ENCODE peak calls at places on chromosomes 7 and 10, in nine cellular contexts. W is fibroblast of pulmonary artery; U is CD4-positive, alpha-beta T cell; X is GM13977; K is H9; P is fibroblast of lung; J is coronary artery; T is Caco-2; F is mucosa of descending colon. N is an unnamed sample.

GRCh38 chr10:10499839-10500238 is 517.8 kb upstream of the CELF2 start:
- DNase-seq in P (peak; percentile 76), W (peak; percentile 78), T (no peak), X (no peak), U (no peak), K (no peak), J (no peak), F (no peak), N (no peak)

GRCh38 chr10:125014984-125015944 is 73.3 kb downstream of the ZRANB1 start:
- DNase-seq in K (no peak), T (no peak), F (no peak), W (no peak), P (peak; percentile 37), X (no peak), U (no peak), J (no peak), N (no peak)

GRCh38 chr7:40808409-40808942 is 673.7 kb downstream of the SUGCT start:
- DNase-seq in K (no peak), T (no peak), J (peak; percentile 87), X (no peak), F (no peak), U (no peak), W (peak; percentile 98), P (peak; percentile 85), N (no peak)

GRCh38 chr10:128035557-128035973 is 90.7 kb downstream of the MKI67 start:
- DNase-seq in F (peak; percentile 77), U (peak; percentile 41), J (no peak), T (peak; percentile 64), X (peak; percentile 78), K (peak; percentile 82), W (peak; percentile 43), P (peak; percentile 21), N (no peak)

GRCh38 chr10:78812571-78813318 is 256.0 kb upstream of the ZMIZ1 start:
- DNase-seq in X (no peak), P (no peak), F (no peak), K (no peak), T (no peak), W (no peak), J (no peak), U (no peak), N (no peak)

GRCh38 chr10:34584164-34584563 is 230.9 kb downstream of the PARD3 start:
- DNase-seq in W (peak; percentile 95), K (no peak), J (no peak), X (no peak), U (no peak), F (no peak), P (peak; percentile 94), T (no peak), N (no peak)

GRCh38 chr10:102557569-102557968 is 53.8 kb downstream of the SUFU start:
- DNase-seq in P (no peak), T (no peak), W (no peak), K (no peak), F (no peak), J (no peak), U (no peak), X (no peak), N (no peak)

GRCh38 chr7:55018361-55019328 is at the start of gene EGFR:
- DNase-seq in U (no peak), J (peak; percentile 91), P (peak; percentile 81), X (peak; percentile 67), T (peak; percentile 79), K (peak; percentile 60), W (peak; percentile 77), F (peak; percentile 79), N (peak; percentile 80)

GRCh38 chr10:43854042-43854441 is 205.4 kb upstream of the ZNF32 start:
- DNase-seq in U (no peak), T (peak; percentile 32), X (no peak), W (peak; percentile 34), P (peak; percentile 40), F (no peak), K (no peak), J (peak; percentile 50), N (no peak)

GRCh38 chr10:26112532-26112931 is 104.0 kb upstream of the GAD2 start:
- DNase-seq in K (no peak), U (no peak), W (no peak), P (no peak), T (no peak), F (no peak), J (no peak), X (no peak), N (no peak)

GRCh38 chr10:59621771-59622170 is 87.9 kb downstream of the SLC16A9 start:
- DNase-seq in J (no peak), X (no peak), K (no peak), F (no peak), W (no peak), P (no peak), T (no peak), U (no peak), N (no peak)

GRCh38 chr7:138776156-138776833 is 21.5 kb upstream of the TMEM213 start:
- DNase-seq in F (no peak), T (peak; percentile 56), J (no peak), U (no peak), X (no peak), K (no peak), W (no peak), P (no peak), N (no peak)

GRCh38 chr10:73871915-73872710 is 2.2 kb downstream of the CAMK2G start:
- DNase-seq in W (no peak), K (no peak), X (no peak), F (peak; percentile 83), U (no peak), T (peak; percentile 94), P (no peak), J (no peak), N (no peak)

GRCh38 chr10:89043052-89043451 is 52.5 kb downstream of the FAS start:
- DNase-seq in T (no peak), J (no peak), K (no peak), X (no peak), F (no peak), P (no peak), U (no peak), W (no peak), N (no peak)

GRCh38 chr7:152137476-152138025 is 112.1 kb downstream of the GALNT11 start:
- DNase-seq in W (peak; percentile 43), J (no peak), K (no peak), U (no peak), X (no peak), P (no peak), F (no peak), T (no peak), N (no peak)

GRCh38 chr7:76196786-76197185 is 4.9 kb upstream of the SRRM3 start:
- DNase-seq in K (no peak), J (no peak), T (no peak), P (no peak), X (no peak), W (no peak), U (no peak), F (no peak), N (no peak)

GRCh38 chr10:29730969-29731368 is 96.2 kb upstream of the SVIL start:
- DNase-seq in P (no peak), U (no peak), X (no peak), F (no peak), J (no peak), T (no peak), W (no peak), K (no peak), N (no peak)

GRCh38 chr7:50212666-50213621 is 91.6 kb upstream of the IKZF1 start:
- DNase-seq in W (no peak), U (no peak), P (no peak), F (no peak), T (no peak), K (no peak), J (peak; percentile 49), X (peak; percentile 6), N (no peak)

GRCh38 chr7:109092268-109092667 is 522.6 kb downstream of the DNAJB9 start:
- DNase-seq in P (no peak), K (no peak), W (no peak), U (no peak), T (no peak), F (no peak), J (no peak), X (no peak), N (no peak)
- TF ChIP-seq CTCF in P (no peak), K (peak; percentile 53), W (no peak), U (no peak), T (peak; percentile 9), F (no peak), J (no peak), X (no peak), N (peak; percentile 53)

DNA sequence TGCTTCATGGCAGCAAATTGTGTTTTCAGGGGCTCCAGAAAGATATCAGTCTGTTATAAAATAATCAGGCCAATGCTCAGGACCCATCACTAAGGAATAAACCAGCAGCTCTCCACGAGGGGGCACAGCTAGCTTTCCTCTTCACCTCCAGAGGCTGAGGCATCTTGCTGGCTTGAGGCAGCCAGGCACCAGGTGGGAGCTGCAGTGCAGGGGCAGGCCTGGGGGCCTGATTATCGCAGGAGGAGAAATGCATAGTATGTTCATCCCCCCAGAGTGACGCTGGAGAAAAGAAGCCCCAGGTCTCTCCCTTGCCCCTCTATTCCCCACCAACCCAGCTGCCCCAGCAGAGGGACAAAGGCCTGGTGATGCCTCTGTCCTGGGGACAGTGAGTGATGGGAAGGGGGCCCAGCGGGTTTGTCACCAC is 128.3 kb upstream of the FAM20C start:
- DNase-seq in F (peak; percentile 70), K (peak; percentile 71), X (no peak), U (no peak), P (peak; percentile 64), J (no peak), W (peak; percentile 82), T (peak; percentile 61), N (no peak)
- TF ChIP-seq CTCF in F (no peak), K (peak; percentile 66), X (peak; percentile 44), U (no peak), P (peak; percentile 68), J (no peak), W (peak; percentile 73), T (peak; percentile 62), N (peak; percentile 68)

GRCh38 chr7:112297681-112298080 is 91.2 kb downstream of the ZNF277 start:
- DNase-seq in X (no peak), F (no peak), J (no peak), P (no peak), W (no peak), T (no peak), K (no peak), U (no peak), N (no peak)
- TF ChIP-seq CTCF in X (no peak), F (no peak), J (no peak), P (no peak), W (no peak), T (no peak), K (no peak), U (no peak), N (no peak)

GRCh38 chr7:116710764-116711452 is 38.9 kb downstream of the MET start:
- DNase-seq in X (no peak), W (no peak), J (no peak), F (no peak), P (no peak), U (no peak), K (no peak), T (no peak), N (no peak)

GRCh38 chr7:116713918-116714317 is 41.9 kb downstream of the MET start:
- DNase-seq in U (no peak), J (no peak), K (no peak), T (no peak), P (peak; percentile 46), X (no peak), W (no peak), F (no peak), N (no peak)

GRCh38 chr7:116709336-116709735 is 37.3 kb downstream of the MET start:
- DNase-seq in W (no peak), J (no peak), U (no peak), X (no peak), K (no peak), P (no peak), T (no peak), F (no peak), N (no peak)

GRCh38 chr7:116713500-116713899 is 41.5 kb downstream of the MET start:
- DNase-seq in W (no peak), T (no peak), K (no peak), P (no peak), U (no peak), J (no peak), X (no peak), F (no peak), N (no peak)

GRCh38 chr7:116711790-116712189 is 39.8 kb downstream of the MET start:
- DNase-seq in P (no peak), K (no peak), J (no peak), W (no peak), X (no peak), T (no peak), F (no peak), U (no peak), N (no peak)
- TF ChIP-seq CTCF in P (no peak), K (no peak), J (no peak), W (no peak), X (no peak), T (no peak), F (no peak), U (no peak), N (no peak)

N was measured in type B pancreatic cell.